ENCODE peak calls at places on chromosome 1, in four cellular contexts. N, C, S and X are unnamed samples.

GRCh38 chr1:211386931-211387330 is 60.3 kb downstream of the TRAF5 start:
- DNase-seq in C (no peak), N (no peak), S (no peak), X (no peak)

GRCh38 chr1:153919879-153920852 is 2.6 kb downstream of the GATAD2B start:
- DNase-seq in N (peak), C (peak), S (no peak), X (peak)

GRCh38 chr1:176837708-176838107 is 326.8 kb downstream of the ASTN1 start:
- DNase-seq in N (no peak), C (no peak), S (no peak), X (no peak)

GRCh38 chr1:37064059-37064458 is 29.7 kb upstream of the GRIK3 start:
- DNase-seq in S (no peak), N (no peak), C (no peak), X (no peak)

GRCh38 chr1:159071970-159072582 is 4.5 kb downstream of the AIM2 start:
- DNase-seq in N (no peak), C (peak), S (no peak), X (peak)

GRCh38 chr1:63983391-63984256 is 209.8 kb downstream of the ROR1 start:
- DNase-seq in C (peak), N (no peak), S (no peak), X (no peak)

GRCh38 chr1:24951337-24951736 is 21.3 kb upstream of the RUNX3 start:
- DNase-seq in C (no peak), N (no peak), S (no peak), X (no peak)

GRCh38 chr1:154407866-154408777 is 3.0 kb downstream of the IL6R start:
- DNase-seq in S (no peak), C (no peak), N (peak), X (peak)

GRCh38 chr1:243507001-243507671 is 251.3 kb downstream of the SDCCAG8 start:
- DNase-seq in N (no peak), C (peak), S (no peak), X (no peak)

GRCh38 chr1:2251786-2252185 is 23.7 kb downstream of the SKI start:
- DNase-seq in S (no peak), N (peak), C (peak), X (no peak)

GRCh38 chr1:2250721-2251281 is 22.7 kb downstream of the SKI start:
- DNase-seq in N (peak), C (peak), S (no peak), X (no peak)

GRCh38 chr1:2249559-2249906 is 21.4 kb downstream of the SKI start:
- DNase-seq in C (no peak), S (no peak), N (no peak), X (no peak)

GRCh38 chr1:2252423-2252822 is 24.3 kb downstream of the SKI start:
- DNase-seq in S (no peak), N (no peak), C (no peak), X (no peak)

GRCh38 chr1:2251363-2251762 is 23.2 kb downstream of the SKI start:
- DNase-seq in N (no peak), C (no peak), S (no peak), X (no peak)
- H3K4me3 ChIP-seq in N (no peak), C (no peak), S (no peak), X (no peak)

DNA sequence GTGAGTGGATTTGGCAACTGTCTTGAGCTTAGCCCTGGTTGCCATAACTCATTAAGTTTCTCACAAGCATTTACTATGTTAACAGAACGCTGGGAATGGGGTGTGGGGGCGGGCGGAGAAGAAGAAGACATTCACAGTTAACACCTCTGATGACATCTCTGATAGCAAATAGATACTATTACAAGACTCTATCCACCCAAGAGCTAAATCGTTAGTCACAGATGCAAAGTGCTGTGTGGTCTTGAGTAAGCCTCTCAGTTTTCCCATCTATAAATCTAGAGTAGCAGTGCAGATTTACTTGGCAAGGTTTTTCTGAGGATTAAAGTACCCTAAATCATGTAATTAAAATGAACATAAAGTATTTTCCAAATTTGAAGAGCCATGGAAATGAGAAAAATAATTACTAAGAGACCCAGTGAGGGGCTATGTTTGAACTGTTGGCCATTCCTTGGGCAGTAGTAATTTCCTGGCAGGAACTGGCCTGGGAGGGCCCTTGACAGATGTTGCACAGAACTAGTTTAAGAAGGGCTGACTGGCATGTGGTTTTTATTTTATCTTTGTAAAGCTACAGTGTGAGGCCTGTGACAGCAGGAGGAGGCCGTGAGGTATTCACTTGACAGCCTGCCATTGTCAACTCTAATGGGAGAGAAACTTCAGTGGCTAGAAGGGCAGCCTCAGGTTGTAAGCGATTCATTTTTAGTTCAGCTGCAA is 58.7 kb upstream of the APOBEC4 start:
- DNase-seq in S (no peak), N (no peak), C (no peak), X (no peak)
- TF ChIP-seq CTCF in S (no peak), N (no peak), C (no peak), X (no peak)

DNA sequence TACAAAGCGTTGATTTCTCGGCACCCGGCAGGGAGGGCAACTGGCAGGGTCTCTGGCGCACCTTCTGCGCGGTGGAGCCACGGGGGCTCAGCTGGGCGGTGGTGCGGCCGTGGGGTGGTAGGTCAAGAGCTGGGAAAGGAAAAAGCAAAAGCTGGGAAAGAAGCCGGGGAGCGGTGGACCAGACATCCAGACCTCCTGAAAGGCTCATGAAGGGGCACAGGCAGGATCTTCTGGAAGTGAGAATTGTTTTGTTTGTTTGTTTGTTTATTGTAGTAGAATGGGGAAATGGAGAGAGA is 7.2 kb upstream of the RNU1-1 start:
- DNase-seq in C (no peak), S (no peak), N (no peak), X (no peak)
- H3K4me3 ChIP-seq in C (no peak), S (no peak), N (no peak), X (no peak)

GRCh38 chr1:94620345-94621031 is 78.9 kb upstream of the F3 start:
- DNase-seq in S (no peak), C (peak), N (no peak), X (no peak)
- TF ChIP-seq CTCF in S (no peak), C (peak), N (no peak), X (no peak)

GRCh38 chr1:53683986-53684740 is 54.8 kb downstream of the GLIS1 start:
- DNase-seq in N (no peak), S (no peak), C (no peak), X (no peak)

GRCh38 chr1:53686371-53687267 is 52.3 kb downstream of the GLIS1 start:
- DNase-seq in S (no peak), C (no peak), N (no peak), X (no peak)

GRCh38 chr1:53682881-53683280 is 56.1 kb downstream of the GLIS1 start:
- DNase-seq in C (no peak), N (no peak), S (no peak), X (no peak)

GRCh38 chr1:53685272-53686051 is 53.5 kb downstream of the GLIS1 start:
- DNase-seq in C (peak), S (no peak), N (no peak), X (no peak)

GRCh38 chr1:53684741-53685140 is 54.2 kb downstream of the GLIS1 start:
- DNase-seq in N (no peak), C (no peak), S (no peak), X (no peak)
- H3K4me3 ChIP-seq in N (no peak), C (no peak), S (no peak), X (no peak)